ENCODE peak calls at places on chromosomes 12 and 14, in nine cellular contexts. D is spleen, E is IMR-90, A is endothelial cell of umbilical vein, W is ovary, T is stomach, F is adrenal gland, Q is sigmoid colon, C is uterus. S is an unnamed sample.

GRCh38 chr12:96448287-96448686 is 41.1 kb upstream of the CFAP54 start:
- DNase-seq in F (no peak), Q (no peak), D (no peak), C (no peak), E (peak; percentile 96), W (no peak), T (no peak), A (peak; percentile 89), S (no peak)

GRCh38 chr12:29207120-29207519 is 58.0 kb downstream of the FAR2 start:
- DNase-seq in C (no peak), A (peak; percentile 89), D (no peak), E (no peak), W (no peak), Q (no peak), F (no peak), T (no peak), S (no peak)

GRCh38 chr12:109467978-109468676 is 9.0 kb downstream of the KCTD10 start:
- DNase-seq in T (no peak), F (no peak), W (no peak), A (no peak), Q (no peak), C (no peak), D (no peak), E (no peak), S (peak; percentile 76)

GRCh38 chr12:105031061-105031807 is 45.1 kb downstream of the NOPCHAP1 start:
- DNase-seq in Q (no peak), A (no peak), T (no peak), F (no peak), C (no peak), D (no peak), W (no peak), E (no peak), S (no peak)

GRCh38 chr14:90717916-90718315 is 98.3 kb downstream of the TTC7B start:
- DNase-seq in D (no peak), C (no peak), T (no peak), E (peak; percentile 63), F (no peak), A (no peak), Q (no peak), W (no peak), S (no peak)

GRCh38 chr12:2084553-2085296 is 31.9 kb downstream of the CACNA1C start:
- DNase-seq in E (peak; percentile 89), W (no peak), D (no peak), F (no peak), A (no peak), T (no peak), Q (no peak), C (peak; percentile 71), S (no peak)

GRCh38 chr14:72663076-72663487 is 230.8 kb downstream of the DPF3 start:
- DNase-seq in A (no peak), Q (no peak), C (no peak), F (no peak), E (peak; percentile 41), T (no peak), W (no peak), D (no peak), S (no peak)

GRCh38 chr12:16329594-16329993 is 17.9 kb upstream of the MGST1 start:
- DNase-seq in E (no peak), A (no peak), Q (no peak), W (no peak), C (no peak), D (no peak), F (no peak), T (no peak), S (no peak)

GRCh38 chr12:75908961-75909699 is 122.4 kb downstream of the PHLDA1 start:
- DNase-seq in C (peak; percentile 59), A (peak; percentile 93), T (peak; percentile 85), Q (peak; percentile 85), D (no peak), W (peak; percentile 79), F (peak; percentile 92), E (peak; percentile 82), S (peak; percentile 37)

GRCh38 chr12:124241776-124242528 is 52.9 kb upstream of the RFLNA start:
- DNase-seq in F (no peak), A (no peak), D (no peak), E (no peak), C (no peak), Q (no peak), W (no peak), T (no peak), S (no peak)

GRCh38 chr14:96889091-96889490 is 91.9 kb downstream of the VRK1 start:
- DNase-seq in C (no peak), A (no peak), E (no peak), D (no peak), W (no peak), Q (no peak), T (no peak), F (no peak), S (no peak)

GRCh38 chr14:70709726-70710382 is 68.1 kb downstream of the TTC9 start:
- DNase-seq in F (no peak), E (no peak), T (no peak), A (no peak), C (no peak), D (no peak), W (no peak), Q (no peak), S (no peak)

GRCh38 chr12:42143401-42144173 is 1.1 kb downstream of the GXYLT1 start:
- DNase-seq in C (no peak), A (peak; percentile 54), T (no peak), F (no peak), W (no peak), Q (no peak), D (no peak), E (peak; percentile 28), S (no peak)

DNA sequence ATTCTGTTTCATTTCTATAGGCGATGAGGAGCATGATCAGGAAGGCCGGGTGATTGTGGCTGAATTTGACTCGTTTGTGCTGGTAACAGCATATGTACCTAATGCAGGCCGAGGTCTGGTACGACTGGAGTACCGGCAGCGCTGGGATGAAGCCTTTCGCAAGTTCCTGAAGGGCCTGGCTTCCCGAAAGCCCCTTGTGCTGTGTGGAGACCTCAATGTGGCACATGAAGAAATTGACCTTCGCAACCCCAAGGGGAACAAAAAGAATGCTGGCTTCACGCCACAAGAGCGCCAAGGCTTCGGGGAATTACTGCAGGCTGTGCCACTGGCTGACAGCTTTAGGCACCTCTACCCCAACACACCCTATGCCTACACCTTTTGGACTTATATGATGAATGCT is 1.9 kb downstream of the APEX1 start:
- DNase-seq in W (no peak), T (no peak), C (no peak), Q (no peak), D (no peak), A (no peak), F (no peak), E (no peak), S (no peak)
- TF ChIP-seq POLR2A in W (no peak), T (no peak), C (no peak), Q (no peak), D (no peak), A (no peak), F (no peak), E (no peak), S (no peak)

DNA sequence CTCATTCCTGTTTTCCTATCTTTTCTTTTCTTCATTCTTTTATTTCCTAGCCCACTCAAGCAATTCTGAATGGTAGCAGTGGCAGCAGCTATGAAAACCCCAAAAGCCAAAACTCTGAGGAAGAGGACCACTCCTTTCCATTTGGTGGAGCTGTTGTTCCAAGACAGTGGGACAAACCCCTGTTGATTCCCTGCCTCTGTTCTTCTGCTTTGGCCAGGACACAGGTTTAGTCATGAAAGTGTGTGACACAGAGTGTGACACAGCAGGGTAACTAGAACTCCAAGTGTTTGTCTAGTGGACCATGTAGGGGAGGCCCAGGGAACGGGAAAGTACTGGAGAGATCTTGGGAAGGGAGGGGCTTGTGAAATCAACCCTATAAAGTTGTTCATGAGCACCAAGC is 71.1 kb downstream of the PTCSC3 start:
- DNase-seq in A (no peak), D (no peak), C (no peak), T (no peak), W (no peak), E (no peak), F (no peak), Q (no peak), S (no peak)
- TF ChIP-seq CTCF in A (no peak), D (no peak), C (no peak), T (no peak), W (no peak), E (peak; percentile 6), F (no peak), Q (no peak), S (no peak)

GRCh38 chr12:27161458-27162228 is 79.3 kb upstream of the C12orf71 start:
- DNase-seq in F (no peak), C (no peak), E (no peak), A (peak; percentile 9), D (no peak), T (no peak), W (no peak), Q (no peak), S (no peak)
- TF ChIP-seq POLR2A in F (no peak), C (no peak), E (no peak), A (no peak), D (no peak), T (no peak), W (no peak), Q (no peak), S (no peak)

GRCh38 chr14:64112859-64113258 is 181.3 kb downstream of the ESR2 start:
- DNase-seq in W (no peak), T (peak; percentile 58), A (no peak), E (no peak), F (no peak), D (no peak), C (no peak), Q (no peak), S (peak; percentile 58)

GRCh38 chr14:64115401-64115800 is 178.8 kb downstream of the ESR2 start:
- DNase-seq in C (no peak), T (no peak), A (no peak), E (no peak), W (no peak), Q (no peak), D (no peak), F (no peak), S (no peak)

GRCh38 chr14:64114166-64114565 is 180.0 kb downstream of the ESR2 start:
- DNase-seq in W (no peak), D (no peak), C (no peak), Q (no peak), E (peak; percentile 21), F (no peak), A (no peak), T (no peak), S (no peak)

GRCh38 chr14:64113279-64113678 is 180.9 kb downstream of the ESR2 start:
- DNase-seq in D (no peak), A (no peak), W (peak; percentile 52), E (no peak), Q (no peak), T (peak; percentile 78), F (no peak), C (no peak), S (peak; percentile 75)

DNA sequence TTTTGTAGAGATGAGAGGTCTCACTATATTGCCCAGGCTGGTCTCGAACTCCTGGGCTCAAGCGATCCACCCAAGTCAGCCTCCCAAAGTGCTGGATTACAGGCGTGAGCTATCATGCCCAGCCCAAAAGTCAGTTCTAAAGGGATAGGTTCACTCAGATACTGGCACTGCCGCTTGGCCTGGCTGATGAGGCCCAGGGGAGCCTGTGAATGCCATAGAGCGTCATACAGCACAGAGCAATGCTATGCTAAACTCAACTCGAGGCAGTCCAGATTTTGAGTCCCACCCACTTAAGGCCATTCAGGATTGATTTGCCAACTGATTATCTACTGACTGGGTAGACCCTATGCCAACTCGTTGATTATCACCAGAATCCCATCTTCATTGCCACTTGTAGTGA is 179.4 kb downstream of the ESR2 start:
- DNase-seq in C (no peak), F (no peak), E (no peak), A (no peak), D (no peak), Q (no peak), T (no peak), W (no peak), S (no peak)
- TF ChIP-seq CTCF in C (no peak), F (no peak), E (no peak), A (no peak), D (no peak), Q (no peak), T (no peak), W (no peak), S (no peak)

GRCh38 chr12:591571-592505 is 71.4 kb downstream of the NINJ2 start:
- DNase-seq in F (peak; percentile 94), D (no peak), Q (peak; percentile 61), C (no peak), T (peak; percentile 76), A (no peak), E (no peak), W (no peak), S (no peak)
- TF ChIP-seq POLR2A in F (peak; percentile 8), D (no peak), Q (no peak), C (no peak), T (no peak), A (no peak), E (no peak), W (no peak), S (no peak)

S was measured in transverse colon.